ENCODE peak calls at places on chromosomes 12 and 14, in nine cellular contexts. K is CD8-positive, alpha-beta T cell; Y is IMR-90; R is astrocyte; I is fibroblast of lung; B is heart left ventricle; W is cardiac muscle cell; A is iPS DF 6.9; V is GM06990. E is an unnamed sample.

GRCh38 chr14:39426605-39427004 is 5.6 kb downstream of the FBXO33 start:
- DNase-seq in K (no peak), Y (peak; percentile 59), R (peak; percentile 58), I (peak; percentile 58), B (no peak), W (no peak), A (no peak), V (no peak), E (peak; percentile 9)

GRCh38 chr12:124550123-124551089 is 17.0 kb downstream of the NCOR2 start:
- DNase-seq in K (no peak), Y (no peak), R (no peak), I (no peak), B (no peak), W (no peak), A (no peak), V (no peak), E (no peak)

GRCh38 chr12:93808169-93808899 is 131.2 kb downstream of the CRADD start:
- DNase-seq in K (no peak), Y (no peak), R (no peak), I (no peak), B (no peak), W (peak; percentile 15), A (no peak), V (no peak), E (no peak)

GRCh38 chr12:58967551-58967950 is 47.2 kb upstream of the LRIG3 start:
- DNase-seq in K (no peak), Y (peak; percentile 59), R (peak; percentile 21), I (peak; percentile 14), B (no peak), W (no peak), A (no peak), V (no peak), E (peak; percentile 1)

GRCh38 chr14:101187017-101187815 is 283.7 kb upstream of the RTL1 start:
- DNase-seq in K (no peak), Y (no peak), R (no peak), I (no peak), B (no peak), W (no peak), A (no peak), V (no peak), E (no peak)

GRCh38 chr12:107379852-107380567 is 286.7 kb upstream of the CRY1 start:
- DNase-seq in K (no peak), Y (peak; percentile 46), R (peak; percentile 26), I (peak; percentile 34), B (no peak), W (no peak), A (no peak), V (no peak), E (peak; percentile 33)

GRCh38 chr12:44286336-44286735 is 450.5 kb downstream of the TMEM117 start:
- DNase-seq in K (no peak), Y (peak; percentile 35), R (peak; percentile 61), I (peak; percentile 11), B (no peak), W (no peak), A (no peak), V (peak; percentile 13), E (no peak)

GRCh38 chr12:77122236-77122635 is 56.9 kb upstream of the E2F7 start:
- DNase-seq in K (no peak), Y (peak; percentile 97), R (peak; percentile 98), I (peak; percentile 95), B (no peak), W (no peak), A (no peak), V (no peak), E (peak; percentile 98)

GRCh38 chr14:85934123-85934885 is 404.4 kb downstream of the FLRT2 start:
- DNase-seq in K (peak; percentile 9), Y (no peak), R (no peak), I (peak; percentile 21), B (no peak), W (no peak), A (no peak), V (no peak), E (no peak)

GRCh38 chr12:124002021-124002640 is 29.1 kb downstream of the ZNF664 start:
- DNase-seq in K (no peak), Y (no peak), R (peak; percentile 54), I (no peak), B (no peak), W (peak; percentile 46), A (no peak), V (no peak), E (no peak)

GRCh38 chr14:100065161-100065871 is at the start of gene EVL:
- DNase-seq in K (peak; percentile 50), Y (no peak), R (no peak), I (no peak), B (peak; percentile 71), W (peak; percentile 23), A (no peak), V (peak; percentile 85), E (no peak)

GRCh38 chr12:66111605-66112004 is 18.9 kb downstream of the LLPH start:
- DNase-seq in K (no peak), Y (no peak), R (no peak), I (peak; percentile 18), B (no peak), W (no peak), A (no peak), V (no peak), E (no peak)

GRCh38 chr12:94187351-94187750 is 39.0 kb downstream of the PLXNC1 start:
- DNase-seq in K (no peak), Y (no peak), R (no peak), I (peak; percentile 32), B (no peak), W (no peak), A (no peak), V (no peak), E (no peak)

GRCh38 chr12:34294137-34294536 is 271.8 kb downstream of the ALG10 start:
- DNase-seq in K (no peak), Y (no peak), R (no peak), I (no peak), B (peak; percentile 32), W (no peak), A (no peak), V (no peak), E (no peak)

GRCh38 chr12:26112703-26113147 is 12.1 kb downstream of the BHLHE41 start:
- DNase-seq in K (no peak), Y (peak; percentile 22), R (no peak), I (no peak), B (no peak), W (no peak), A (no peak), V (no peak), E (no peak)

DNA sequence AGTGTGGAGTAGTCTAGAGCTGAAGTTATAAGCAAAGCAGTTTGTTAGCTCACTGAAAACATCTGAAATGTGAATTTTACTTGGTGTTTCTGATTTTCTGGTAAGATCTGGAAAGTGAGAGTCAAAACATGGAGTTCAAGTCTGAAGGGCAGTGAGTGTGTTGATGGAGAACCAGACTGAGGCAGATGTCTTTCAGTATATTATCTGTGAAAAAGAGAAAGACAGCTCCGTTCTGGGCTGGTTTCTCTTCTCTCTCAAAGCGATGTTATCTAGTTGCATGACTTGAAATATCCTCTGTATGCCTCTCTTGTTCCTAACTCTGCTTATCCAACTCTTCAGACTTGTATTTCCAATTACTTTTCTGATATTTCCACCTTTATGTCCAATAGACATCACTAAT is 381.9 kb upstream of the RGS6 start:
- DNase-seq in K (no peak), Y (no peak), R (no peak), I (no peak), B (no peak), W (no peak), A (no peak), V (no peak), E (no peak)
- H3K4me3 ChIP-seq in K (no peak overlapping the region), Y (no peak overlapping the region), R (no peak overlapping the region), I (no peak overlapping the region), B (no peak overlapping the region), W (no peak overlapping the region), A (no peak overlapping the region), V (no peak overlapping the region), E (no peak overlapping the region)

GRCh38 chr12:54003625-54004024 is 3.7 kb downstream of the HOXC9 start:
- DNase-seq in K (no peak), Y (no peak), R (no peak), I (no peak), B (no peak), W (no peak), A (no peak), V (no peak), E (no peak)
- H3K27me3 ChIP-seq in K (peaks cover 86% of the 10 kb centered on the region), Y (peaks cover 94% of the 10 kb centered on the region), R (peaks cover 94% of the 10 kb centered on the region), I (peaks cover 80% of the 10 kb centered on the region), B (peaks cover 100% of the 10 kb centered on the region), W (peaks cover 100% of the 10 kb centered on the region), A (peaks cover 98% of the 10 kb centered on the region), V (no peaks in the 10 kb centered on the region), E (peaks cover 93% of the 10 kb centered on the region)

DNA sequence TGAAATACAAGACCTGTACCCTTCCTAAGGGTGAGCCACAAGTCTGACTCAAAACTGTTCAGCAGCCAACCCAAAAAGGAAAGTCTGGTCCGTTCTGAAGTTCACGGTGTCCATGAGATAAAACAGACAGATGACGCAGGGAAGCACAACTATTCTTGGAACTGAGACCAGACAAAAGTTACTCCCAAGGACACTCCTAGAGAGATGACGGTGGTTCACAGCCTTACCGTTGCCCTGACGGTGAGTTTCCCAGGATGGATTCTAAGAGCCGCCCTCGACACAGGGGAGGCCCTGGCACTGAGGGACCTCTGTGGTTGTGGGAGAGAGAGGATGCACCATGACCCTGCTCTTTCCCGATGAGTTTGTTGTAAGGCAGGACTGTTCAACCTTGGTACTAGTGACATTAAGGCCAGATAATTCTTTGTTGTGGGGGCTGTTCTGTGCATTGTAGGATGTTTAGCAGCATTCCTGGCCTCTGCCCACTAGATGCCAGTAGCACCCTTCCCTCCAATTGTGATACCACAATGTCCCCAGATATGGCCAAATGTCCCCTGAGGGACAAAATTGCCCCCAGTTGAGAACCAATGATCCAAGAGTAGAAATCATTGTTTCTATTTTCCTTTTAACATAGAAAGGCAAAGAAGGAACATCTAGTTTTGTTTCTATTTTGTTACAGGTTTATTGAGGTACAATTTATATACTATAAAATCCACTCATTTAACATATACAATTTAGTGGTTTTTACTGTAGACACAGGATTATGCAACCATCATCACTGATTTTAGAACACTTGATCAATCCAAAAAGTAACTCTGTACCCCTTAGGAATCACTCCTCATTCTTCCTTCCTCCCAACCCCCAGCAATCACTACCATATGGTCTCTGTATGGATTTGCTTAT is 23.0 kb downstream of the OR10P1 start:
- DNase-seq in K (no peak), Y (peak; percentile 9), R (peak; percentile 45), I (peak; percentile 28), B (no peak), W (peak; percentile 52), A (no peak), V (no peak), E (peak; percentile 66)
- H3K4me3 ChIP-seq in K (no peak overlapping the region), Y (no peak overlapping the region), R (no peak overlapping the region), I (no peak overlapping the region), B (peak overlapping the region; percentile 5), W (no peak overlapping the region), A (no peak overlapping the region), V (no peak overlapping the region), E (no peak overlapping the region)

DNA sequence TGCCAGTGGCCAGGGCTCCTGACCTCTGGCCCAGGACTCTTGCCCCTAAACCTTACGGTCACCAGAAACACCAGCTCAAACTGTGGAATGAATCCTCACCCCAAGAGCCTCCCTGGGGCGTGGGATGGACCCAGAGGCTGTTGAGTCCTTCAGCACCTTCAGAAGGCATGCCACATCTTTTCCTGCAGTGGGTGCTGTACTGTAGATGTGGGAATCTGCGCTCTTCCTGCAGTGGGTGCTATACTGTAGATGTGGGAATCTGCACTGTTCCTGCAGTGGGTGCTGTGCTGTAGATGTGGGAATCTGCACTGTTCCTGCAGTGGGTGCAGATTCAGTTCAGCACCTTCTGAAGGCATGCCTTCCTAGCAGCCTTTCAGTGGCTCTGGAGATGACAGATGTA is 1.2 kb downstream of the KRT82 start:
- DNase-seq in K (no peak), Y (no peak), R (no peak), I (no peak), B (no peak), W (no peak), A (no peak), V (no peak), E (no peak)
- H3K27me3 ChIP-seq in K (no peaks in the 10 kb centered on the region), Y (peaks cover 50% of the 10 kb centered on the region), R (no peaks in the 10 kb centered on the region), I (peaks cover 7% of the 10 kb centered on the region), B (peaks cover 5% of the 10 kb centered on the region), W (peaks cover 13% of the 10 kb centered on the region), A (no peaks in the 10 kb centered on the region), V (peaks cover 2% of the 10 kb centered on the region), E (no peaks in the 10 kb centered on the region)

GRCh38 chr12:104856548-104856947 is 101.5 kb downstream of the SLC41A2 start:
- DNase-seq in K (no peak), Y (no peak), R (no peak), I (no peak), B (no peak), W (peak; percentile 58), A (no peak), V (no peak), E (no peak)
- H3K4me3 ChIP-seq in K (no peak overlapping the region), Y (no peak overlapping the region), R (no peak overlapping the region), I (no peak overlapping the region), B (no peak overlapping the region), W (no peak overlapping the region), A (no peak overlapping the region), V (no peak overlapping the region), E (no peak overlapping the region)